ENCODE peak calls at places on chromosomes 6 and 20, in six cellular contexts. K is GM23338, O is PC-9, V is neural progenitor cell, R is MM.1S, E is PC-3. T is an unnamed sample.

GRCh38 chr20:45823949-45824835 is 2.9 kb downstream of the TNNC2 start:
- DNase-seq in K (peak; percentile 89), O (peak; percentile 25), V (peak; percentile 66), R (no peak), E (peak; percentile 27), T (peak; percentile 65)

GRCh38 chr20:24523661-24524060 is 54.2 kb downstream of the SYNDIG1 start:
- DNase-seq in K (no peak), O (no peak), V (peak; percentile 9), R (no peak), E (no peak), T (no peak)

GRCh38 chr6:2831392-2831791 is 10.3 kb downstream of the SERPINB1 start:
- DNase-seq in K (no peak), O (no peak), V (no peak), R (no peak), E (no peak), T (peak; percentile 9)

GRCh38 chr6:124793406-124793805 is 168.8 kb upstream of the RNF217 start:
- DNase-seq in K (no peak), O (no peak), V (no peak), R (no peak), E (no peak), T (no peak)

GRCh38 chr20:49706548-49707517 is 6.8 kb downstream of the B4GALT5 start:
- DNase-seq in K (peak; percentile 37), O (no peak), V (peak; percentile 74), R (no peak), E (no peak), T (no peak)

GRCh38 chr20:32685541-32686529 is 12.1 kb upstream of the C20orf203 start:
- DNase-seq in K (no peak), O (no peak), V (peak; percentile 56), R (no peak), E (no peak), T (peak; percentile 94)

GRCh38 chr6:15436451-15436850 is 190.6 kb downstream of the JARID2 start:
- DNase-seq in K (no peak), O (no peak), V (no peak), R (no peak), E (no peak), T (no peak)

GRCh38 chr20:14951707-14952106 is 614.3 kb upstream of the FLRT3 start:
- DNase-seq in K (no peak), O (peak; percentile 1), V (no peak), R (no peak), E (peak; percentile 58), T (peak; percentile 84)

GRCh38 chr6:28606424-28607391 is 81.0 kb downstream of the GPX5 start:
- DNase-seq in K (peak; percentile 93), O (peak; percentile 62), V (peak; percentile 86), R (no peak), E (peak; percentile 59), T (peak; percentile 75)

GRCh38 chr6:129059650-129060049 is 176.7 kb downstream of the LAMA2 start:
- DNase-seq in K (no peak), O (no peak), V (no peak), R (no peak), E (no peak), T (no peak)

GRCh38 chr6:142485256-142485655 is 183.4 kb downstream of the ADGRG6 start:
- DNase-seq in K (no peak), O (no peak), V (no peak), R (no peak), E (no peak), T (peak; percentile 40)

GRCh38 chr6:44452725-44453124 is 65.2 kb downstream of the CDC5L start:
- DNase-seq in K (no peak), O (peak; percentile 35), V (no peak), R (no peak), E (peak; percentile 88), T (peak; percentile 86)

GRCh38 chr20:45913105-45913504 is 1.1 kb upstream of the PLTP start:
- DNase-seq in K (no peak), O (no peak), V (no peak), R (no peak), E (no peak), T (peak; percentile 54)

GRCh38 chr6:52576392-52577021 is 353 bp downstream of the TRAM2 start:
- DNase-seq in K (peak; percentile 80), O (peak; percentile 64), V (peak; percentile 83), R (peak; percentile 84), E (peak; percentile 69), T (peak; percentile 91)

GRCh38 chr6:73340048-73340447 is 14.0 kb downstream of the DPPA5 start:
- DNase-seq in K (no peak), O (no peak), V (no peak), R (no peak), E (peak; percentile 41), T (peak; percentile 13)

GRCh38 chr6:1942834-1943233 is 302.6 kb downstream of the GMDS start:
- DNase-seq in K (no peak), O (no peak), V (no peak), R (no peak), E (no peak), T (no peak)

GRCh38 chr6:12381587-12381986 is 91.4 kb downstream of the EDN1 start:
- DNase-seq in K (no peak), O (no peak), V (no peak), R (no peak), E (peak; percentile 15), T (peak; percentile 46)

GRCh38 chr6:166381733-166382499 is 824 bp downstream of the MPC1 start:
- DNase-seq in K (peak; percentile 84), O (peak; percentile 76), V (peak; percentile 73), R (peak; percentile 64), E (peak; percentile 72), T (peak; percentile 78)

GRCh38 chr6:166381381-166381732 is 1.4 kb downstream of the MPC1 start:
- DNase-seq in K (no peak), O (no peak), V (no peak), R (no peak), E (peak; percentile 3), T (no peak)

GRCh38 chr6:166382500-166382932 is 224 bp downstream of the MPC1 start:
- DNase-seq in K (no peak), O (no peak), V (no peak), R (no peak), E (no peak), T (no peak)

GRCh38 chr6:166379800-166380199 is 2.9 kb downstream of the MPC1 start:
- DNase-seq in K (no peak), O (no peak), V (no peak), R (no peak), E (no peak), T (no peak)

DNA sequence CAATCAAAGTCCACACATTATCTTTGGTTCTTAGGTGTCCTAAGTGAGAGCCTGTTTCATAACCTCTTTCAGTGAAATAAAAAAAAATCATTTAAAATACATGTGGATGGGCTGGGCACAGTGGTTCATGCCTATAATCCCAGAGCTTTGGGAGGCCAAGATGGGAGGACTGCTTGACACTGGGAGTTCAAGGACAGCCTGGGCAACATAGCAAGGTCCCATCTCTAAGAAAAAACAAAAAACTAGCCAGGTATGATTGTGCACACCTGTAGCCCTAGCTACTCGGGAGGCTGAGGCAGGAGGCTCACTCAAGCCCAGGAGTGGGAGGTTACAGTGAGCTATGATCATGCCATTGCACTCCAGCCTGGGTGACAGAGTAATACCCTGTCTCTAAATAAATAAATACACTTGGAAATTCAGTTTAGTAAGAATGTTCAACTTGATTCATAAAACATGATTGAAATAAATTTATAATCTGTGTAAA is 3.6 kb downstream of the MPC1 start:
- DNase-seq in K (no peak), O (no peak), V (no peak), R (no peak), E (no peak), T (no peak)
- H3K4me3 ChIP-seq in K (no peak overlapping the region), O (no peak overlapping the region), V (no peak overlapping the region), R (no peak overlapping the region), E (no peak overlapping the region), T (no peak overlapping the region)

GRCh38 chr6:106253194-106253593 is 72.4 kb downstream of the ATG5 start:
- DNase-seq in K (no peak), O (no peak), V (no peak), R (no peak), E (peak; percentile 91), T (peak; percentile 93)

GRCh38 chr6:106253731-106254130 is 71.8 kb downstream of the ATG5 start:
- DNase-seq in K (no peak), O (no peak), V (no peak), R (no peak), E (peak; percentile 44), T (peak; percentile 72)

GRCh38 chr6:106255306-106255705 is 70.3 kb downstream of the ATG5 start:
- DNase-seq in K (no peak), O (no peak), V (no peak), R (no peak), E (no peak), T (peak; percentile 39)

GRCh38 chr6:106256201-106256968 is 69.2 kb downstream of the ATG5 start:
- DNase-seq in K (no peak), O (no peak), V (no peak), R (no peak), E (peak; percentile 74), T (peak; percentile 84)

GRCh38 chr6:106254636-106255035 is 70.9 kb downstream of the ATG5 start:
- DNase-seq in K (no peak), O (no peak), V (no peak), R (no peak), E (peak; percentile 50), T (peak; percentile 78)
- H3F3A ChIP-seq in K (no peaks in the 10 kb centered on the region), O (peaks cover 11% of the 10 kb centered on the region), V (no peaks in the 10 kb centered on the region), R (no peaks in the 10 kb centered on the region), E (no peaks in the 10 kb centered on the region), T (peaks cover 61% of the 10 kb centered on the region)

DNA sequence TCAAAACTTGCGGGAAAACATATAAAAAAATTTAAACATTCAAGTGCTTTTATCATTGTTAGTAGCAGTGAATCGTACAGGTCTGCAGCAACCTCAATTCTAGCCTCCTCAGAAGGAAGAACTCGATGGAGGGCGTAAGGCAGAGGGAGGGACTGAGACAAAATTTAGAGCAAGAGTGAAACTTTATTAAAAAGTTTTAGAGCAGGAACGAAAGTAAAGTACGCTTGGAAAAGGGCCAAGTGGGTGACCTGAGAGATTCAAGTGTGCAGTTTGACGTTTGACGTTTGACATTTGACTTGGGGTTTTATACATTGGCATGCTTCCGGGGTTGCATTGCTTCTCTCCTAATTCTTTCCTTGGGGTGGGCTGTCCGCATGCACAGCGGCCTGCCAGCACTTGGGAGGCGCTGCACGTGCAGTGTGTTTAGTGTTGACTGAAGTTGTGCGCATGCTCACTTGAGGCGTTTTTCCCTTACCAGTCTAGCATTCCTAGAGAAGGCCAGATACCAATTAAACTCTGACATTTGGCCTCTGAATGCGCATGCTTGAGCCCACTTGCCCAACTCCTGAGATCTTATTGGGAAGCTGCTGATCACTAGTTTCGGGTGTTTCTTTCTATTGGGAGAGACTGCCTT is 82.6 kb downstream of the TBX18 start:
- DNase-seq in K (no peak), O (no peak), V (no peak), R (no peak), E (no peak), T (no peak)
- TF ChIP-seq EZH2 in K (no peak), O (no peak), V (no peak), R (no peak), E (no peak), T (no peak)

GRCh38 chr6:167995731-167996151 is 1.7 kb upstream of the KIF25 start:
- DNase-seq in K (no peak), O (no peak), V (no peak), R (no peak), E (no peak), T (no peak)

GRCh38 chr6:167990016-167990945 is 7.2 kb upstream of the KIF25 start:
- DNase-seq in K (no peak), O (no peak), V (peak; percentile 31), R (no peak), E (no peak), T (no peak)

GRCh38 chr6:167993831-167994230 is 3.6 kb upstream of the KIF25 start:
- DNase-seq in K (no peak), O (no peak), V (no peak), R (no peak), E (no peak), T (no peak)

GRCh38 chr6:167995302-167995701 is 2.2 kb upstream of the KIF25 start:
- DNase-seq in K (no peak), O (no peak), V (no peak), R (no peak), E (no peak), T (no peak)

GRCh38 chr6:167993169-167993568 is 4.3 kb upstream of the KIF25 start:
- DNase-seq in K (no peak), O (no peak), V (no peak), R (no peak), E (no peak), T (no peak)
- H3K4me3 ChIP-seq in K (no peak overlapping the region), O (no peak overlapping the region), V (no peak overlapping the region), R (no peak overlapping the region), E (no peak overlapping the region), T (no peak overlapping the region)